ENCODE peak calls at places on chromosome 2, in ten cellular contexts. U is heart right ventricle, M is mammary epithelial cell, C is tibial artery, O is body of pancreas, G is HCT116, T is Karpas-422, Y is adipocyte, V is PC-3, A is right lobe of liver. H is an unnamed sample. For H3K4me1, the result is how much of the 10 kb centered on the place peaks cover.

GRCh38 chr2:181430406-181431199 is 26.6 kb upstream of the ITGA4 start:
- DNase-seq in Y (no peak), A (no peak), U (no peak), G (no peak), V (peak), M (peak), C (no peak), T (peak), O (no peak), H (peak)

GRCh38 chr2:59303272-59303671 is 1062.1 kb upstream of the FANCL start:
- DNase-seq in A (no peak), C (no peak), T (no peak), Y (no peak), M (no peak), V (no peak), O (no peak), U (no peak), G (no peak), H (no peak)

GRCh38 chr2:45258251-45258775 is 249.1 kb upstream of the SIX2 start:
- DNase-seq in O (no peak), C (no peak), V (no peak), G (no peak), M (no peak), U (no peak), T (no peak), A (no peak), Y (no peak), H (no peak)

GRCh38 chr2:45909677-45910191 is 258.3 kb downstream of the PRKCE start:
- DNase-seq in T (peak), A (no peak), C (no peak), U (no peak), Y (no peak), M (peak), V (peak), O (peak), G (peak), H (no peak)

GRCh38 chr2:65261676-65262075 is 34.0 kb downstream of the ACTR2 start:
- DNase-seq in A (no peak), O (no peak), M (no peak), Y (no peak), U (no peak), C (no peak), T (no peak), V (no peak), G (no peak), H (no peak)

GRCh38 chr2:220394433-220394832 is 767.0 kb downstream of the SLC4A3 start:
- DNase-seq in T (no peak), Y (peak), U (peak), V (peak), O (no peak), C (peak), M (peak), A (no peak), G (no peak), H (peak)

GRCh38 chr2:226658555-226658954 is 141.1 kb downstream of the IRS1 start:
- DNase-seq in U (no peak), O (no peak), C (no peak), Y (no peak), G (no peak), M (peak), A (no peak), T (no peak), V (peak), H (no peak)

GRCh38 chr2:60488291-60488690 is 65.2 kb downstream of the BCL11A start:
- DNase-seq in Y (no peak), G (no peak), O (no peak), V (no peak), A (no peak), T (no peak), M (no peak), C (no peak), U (no peak), H (no peak)

GRCh38 chr2:163990554-163990953 is 254.7 kb upstream of the FIGN start:
- DNase-seq in U (no peak), M (no peak), Y (no peak), C (no peak), G (no peak), A (no peak), V (no peak), O (no peak), T (no peak), H (no peak)

GRCh38 chr2:128457716-128458115 is 139.0 kb upstream of the HS6ST1 start:
- DNase-seq in Y (no peak), C (peak), V (no peak), U (no peak), O (no peak), M (no peak), T (no peak), G (no peak), A (no peak), H (no peak)

GRCh38 chr2:184599875-184600227 is 1.5 kb downstream of the ZNF804A start:
- DNase-seq in M (no peak), Y (peak), C (no peak), U (no peak), A (no peak), G (no peak), T (peak), V (no peak), O (no peak), H (no peak)

GRCh38 chr2:173221081-173221695 is 133.5 kb upstream of the CDCA7 start:
- DNase-seq in U (peak), C (no peak), V (no peak), A (no peak), G (no peak), Y (no peak), M (no peak), T (no peak), O (no peak), H (no peak)

GRCh38 chr2:11753452-11753885 is 7.0 kb downstream of the LPIN1 start:
- DNase-seq in V (peak), G (no peak), U (no peak), M (peak), T (peak), C (no peak), O (peak), A (no peak), Y (no peak), H (no peak)

GRCh38 chr2:184472481-184472880 is 125.8 kb upstream of the ZNF804A start:
- DNase-seq in G (no peak), Y (no peak), T (no peak), U (no peak), O (no peak), A (no peak), V (no peak), M (no peak), C (no peak), H (no peak)

GRCh38 chr2:3638456-3638810 is 19.6 kb upstream of the ALLC start:
- DNase-seq in O (peak), V (no peak), Y (no peak), C (no peak), A (no peak), G (no peak), T (no peak), M (no peak), U (no peak), H (no peak)

GRCh38 chr2:239173301-239173700 is 227.5 kb downstream of the HDAC4 start:
- DNase-seq in C (no peak), G (no peak), V (no peak), U (no peak), A (no peak), Y (no peak), T (no peak), O (no peak), M (no peak), H (no peak)

DNA sequence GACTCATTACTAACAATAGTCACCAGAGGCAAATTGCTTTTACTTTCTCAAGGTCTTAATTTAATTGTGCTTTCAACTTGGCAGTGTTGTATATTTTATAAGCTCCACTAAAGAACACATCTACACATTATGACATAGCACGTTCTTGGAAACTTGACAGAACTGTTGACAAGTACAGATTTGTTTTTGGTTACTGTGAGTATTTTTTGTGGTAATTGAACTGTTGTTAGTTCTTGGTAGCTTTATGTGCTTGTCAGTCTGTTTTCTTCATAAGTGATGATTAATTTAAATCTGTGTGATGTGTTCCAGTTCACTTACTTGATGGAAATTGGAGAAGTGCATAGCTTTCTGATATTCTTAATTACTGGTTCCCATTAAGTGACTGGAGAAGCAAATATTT is 63.9 kb downstream of the COMMD1 start:
- DNase-seq in A (no peak), V (no peak), Y (no peak), M (peak), C (no peak), T (no peak), G (no peak), O (no peak), U (no peak), H (peak)
- H3K4me1 ChIP-seq in A (under half), V (under half), Y (under half), M (under half), C (under half), T (under half), G (under half), O (under half), U (under half), H (under half)

GRCh38 chr2:10576456-10576855 is 113.3 kb downstream of the NOL10 start:
- DNase-seq in Y (no peak), A (no peak), O (no peak), U (no peak), C (no peak), V (no peak), T (no peak), M (no peak), G (no peak), H (no peak)

GRCh38 chr2:10572693-10573092 is 117.1 kb downstream of the NOL10 start:
- DNase-seq in V (no peak), U (no peak), C (no peak), O (no peak), M (no peak), Y (no peak), G (no peak), A (no peak), T (no peak), H (no peak)

GRCh38 chr2:10573709-10574108 is 116.1 kb downstream of the NOL10 start:
- DNase-seq in C (no peak), O (no peak), G (no peak), U (no peak), Y (no peak), A (no peak), M (no peak), T (no peak), V (no peak), H (no peak)

GRCh38 chr2:10574911-10575310 is 114.9 kb downstream of the NOL10 start:
- DNase-seq in V (no peak), O (no peak), Y (no peak), G (no peak), A (no peak), C (no peak), U (no peak), T (no peak), M (no peak), H (no peak)

GRCh38 chr2:10575566-10576300 is 114.0 kb downstream of the NOL10 start:
- DNase-seq in Y (peak), T (no peak), V (peak), M (peak), U (no peak), C (no peak), A (no peak), G (peak), O (no peak), H (no peak)
- H3K4me1 ChIP-seq in Y (under half), T (under half), V (under half), M (under half), U (under half), C (under half), A (under half), G (under half), O (under half), H (under half)

DNA sequence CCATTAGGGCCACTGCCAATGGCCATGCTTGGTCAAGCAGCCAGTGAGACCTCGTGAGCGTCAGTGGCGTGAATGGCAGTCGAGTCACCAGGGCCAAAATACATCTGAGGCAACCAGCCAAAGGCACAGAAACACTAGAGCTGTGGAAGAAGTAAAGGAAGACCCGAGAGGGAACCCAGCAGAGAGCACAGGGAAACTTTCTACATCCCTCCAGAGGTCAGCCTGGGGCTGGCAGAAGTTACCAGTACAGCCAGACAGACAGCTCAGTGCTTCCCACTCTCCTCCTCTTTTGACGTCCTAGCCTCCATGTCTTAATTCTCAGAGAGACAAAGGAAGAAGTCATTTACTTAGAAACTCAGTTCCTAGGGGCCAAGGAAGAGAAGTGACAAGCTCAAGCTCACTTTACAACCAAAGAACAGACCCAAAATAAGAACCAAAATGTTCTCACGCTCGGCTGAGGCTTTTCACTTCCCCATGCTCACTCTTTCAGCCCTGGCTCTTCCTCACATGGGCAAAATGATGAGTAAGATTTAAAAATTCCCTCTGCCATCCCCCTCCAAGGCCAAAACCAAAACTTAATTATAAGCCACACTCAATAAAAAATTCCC is 8.7 kb downstream of the CYRIA start:
- DNase-seq in U (no peak), T (peak), A (no peak), M (no peak), G (no peak), O (no peak), V (no peak), Y (no peak), C (peak), H (no peak)
- H3K4me1 ChIP-seq in U (half or more), T (under half), A (under half), M (under half), G (under half), O (under half), V (under half), Y (half or more), C (under half), H (under half)

DNA sequence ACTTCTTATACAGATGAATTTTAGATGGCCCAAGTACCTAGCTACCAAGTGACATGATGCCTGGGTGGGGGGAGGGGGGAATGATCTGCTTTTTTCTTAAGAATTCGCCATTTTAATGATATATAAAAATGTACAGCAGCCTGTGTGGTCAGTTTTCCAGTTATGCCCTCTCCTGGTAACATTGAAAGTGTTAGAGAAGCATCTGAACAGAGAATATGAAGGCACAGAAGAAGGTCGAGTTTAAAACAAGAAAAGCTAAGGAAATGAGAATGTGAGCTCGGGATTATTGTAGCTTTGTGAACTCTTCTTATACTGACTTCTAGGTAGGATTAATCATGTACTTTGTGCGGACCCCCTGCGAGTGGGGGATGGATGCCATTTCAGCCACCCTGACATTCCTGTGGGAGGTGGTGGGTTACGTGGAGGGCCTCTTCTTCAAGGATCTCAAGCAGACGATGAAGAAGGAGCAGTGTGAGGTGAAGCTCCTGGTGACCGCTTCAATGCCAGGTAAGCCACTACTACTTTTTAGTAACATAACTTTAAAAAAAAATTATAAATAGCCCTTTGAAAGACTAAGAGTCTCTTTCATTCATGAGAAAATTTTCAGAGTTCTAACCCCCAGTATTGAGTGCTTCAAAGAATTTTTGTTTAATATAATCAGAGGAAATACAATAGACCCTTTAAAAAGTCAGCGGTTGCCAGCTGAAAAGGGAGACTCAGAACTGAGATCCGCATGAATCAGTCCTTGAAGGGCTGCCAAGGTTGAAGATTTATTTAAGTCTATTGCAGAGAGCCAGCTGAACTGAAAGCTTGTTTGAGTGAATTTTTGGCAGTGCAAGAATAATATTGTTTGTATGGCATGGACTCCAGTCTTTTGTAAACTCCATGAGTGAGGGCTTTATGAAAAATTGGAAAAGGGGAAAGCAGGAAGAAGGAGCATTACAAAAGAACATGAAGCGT is 68.7 kb upstream of the RPE start:
- DNase-seq in Y (peak), U (no peak), G (no peak), M (peak), T (no peak), C (no peak), O (peak), V (peak), A (no peak), H (peak)
- H3K4me1 ChIP-seq in Y (under half), U (under half), G (under half), M (under half), T (under half), C (under half), O (under half), V (under half), A (under half), H (under half)

GRCh38 chr2:28751102-28751955 is at the start of gene PPP1CB:
- DNase-seq in V (peak), M (peak), G (peak), T (peak), O (peak), Y (peak), C (peak), A (peak), U (peak), H (peak)

GRCh38 chr2:28754321-28754720 is 2.7 kb downstream of the PPP1CB start:
- DNase-seq in G (no peak), U (no peak), A (no peak), C (no peak), O (no peak), Y (peak), M (peak), V (peak), T (no peak), H (peak)

GRCh38 chr2:28751956-28752607 is 452 bp downstream of the PPP1CB start:
- DNase-seq in U (no peak), O (no peak), G (no peak), C (no peak), M (peak), V (no peak), T (no peak), A (no peak), Y (peak), H (peak)

GRCh38 chr2:28753043-28753683 is 1.5 kb downstream of the PPP1CB start:
- DNase-seq in T (peak), U (no peak), V (peak), Y (peak), M (peak), C (peak), G (peak), O (peak), A (peak), H (peak)

GRCh38 chr2:28752608-28752984 is 966 bp downstream of the PPP1CB start:
- DNase-seq in Y (no peak), C (no peak), T (peak), U (no peak), A (no peak), M (no peak), G (no peak), O (no peak), V (no peak), H (peak)
- H3K4me1 ChIP-seq in Y (under half), C (under half), T (half or more), U (half or more), A (under half), M (under half), G (under half), O (under half), V (under half), H (under half)

GRCh38 chr2:215812966-215813365 is 200.4 kb downstream of the MREG start:
- DNase-seq in C (no peak), T (no peak), G (no peak), V (peak), A (no peak), U (no peak), M (peak), Y (peak), O (no peak), H (no peak)
- H3K4me1 ChIP-seq in C (under half), T (under half), G (under half), V (under half), A (under half), U (under half), M (under half), Y (under half), O (under half), H (under half)

GRCh38 chr2:119487434-119488244 is 36.6 kb downstream of the SCTR start:
- DNase-seq in T (no peak), Y (no peak), O (peak), U (no peak), V (no peak), G (no peak), A (peak), M (no peak), C (no peak), H (peak)

GRCh38 chr2:119486196-119486827 is 38.0 kb downstream of the SCTR start:
- DNase-seq in G (no peak), A (no peak), Y (no peak), U (no peak), T (no peak), V (no peak), C (no peak), O (no peak), M (no peak), H (no peak)

GRCh38 chr2:119488245-119489182 is 35.8 kb downstream of the SCTR start:
- DNase-seq in U (no peak), Y (no peak), V (no peak), T (no peak), C (no peak), O (peak), A (peak), M (no peak), G (no peak), H (no peak)

GRCh38 chr2:119485336-119486110 is 38.8 kb downstream of the SCTR start:
- DNase-seq in U (peak), G (no peak), C (no peak), Y (no peak), T (no peak), A (peak), V (no peak), O (peak), M (no peak), H (no peak)

DNA sequence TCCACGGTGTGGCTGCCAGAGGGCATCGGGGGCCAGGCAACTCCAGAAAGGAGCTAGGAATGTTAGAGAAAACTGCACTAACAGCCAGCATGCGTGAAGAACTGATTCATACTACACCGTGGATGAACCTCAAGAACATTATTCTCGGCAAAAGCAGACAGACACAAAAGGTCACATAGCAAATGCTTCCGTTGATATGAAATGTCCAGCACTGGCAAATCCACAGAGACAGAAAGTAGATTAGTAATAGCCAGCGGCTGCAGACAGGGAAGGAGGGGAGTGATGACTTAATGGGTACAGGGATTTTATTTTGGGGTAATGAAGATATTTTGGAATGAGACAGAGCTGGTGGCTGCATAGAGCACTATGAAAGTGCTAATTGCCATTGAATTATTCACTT is 37.4 kb downstream of the SCTR start:
- DNase-seq in M (no peak), O (no peak), T (no peak), A (no peak), V (no peak), Y (no peak), G (no peak), U (no peak), C (no peak), H (no peak)
- H3K4me1 ChIP-seq in M (under half), O (half or more), T (under half), A (half or more), V (under half), Y (under half), G (under half), U (half or more), C (under half), H (under half)

H was measured in cardiac muscle cell.